ENCODE peak calls at places on chromosomes 13 and 19, in four cellular contexts. R, V, L and Q are unnamed samples.

GRCh38 chr13:78147905-78148304 is 229.3 kb upstream of the EDNRB start:
- DNase-seq in L (no peak), R (no peak), V (no peak), Q (no peak)

GRCh38 chr19:11007376-11007775 is 46.5 kb downstream of the SMARCA4 start:
- DNase-seq in V (no peak), R (no peak), L (no peak), Q (no peak)

GRCh38 chr19:46221981-46222610 is 7.4 kb upstream of the IGFL1 start:
- DNase-seq in R (peak; percentile 66), V (no peak), L (peak; percentile 84), Q (no peak)

GRCh38 chr19:31261651-31262331 is 87.4 kb downstream of the TSHZ3 start:
- DNase-seq in R (no peak), V (no peak), L (no peak), Q (no peak)

GRCh38 chr13:78121459-78122348 is 203.1 kb upstream of the EDNRB start:
- DNase-seq in R (peak; percentile 58), V (no peak), L (no peak), Q (peak; percentile 18)

GRCh38 chr19:34067861-34068271 is 104.4 kb upstream of the LSM14A start:
- DNase-seq in L (no peak), V (no peak), R (no peak), Q (no peak)

GRCh38 chr13:101649490-101650126 is 197.1 kb downstream of the ITGBL1 start:
- DNase-seq in V (no peak), L (no peak), R (no peak), Q (no peak)

GRCh38 chr13:40668335-40668734 is 1.9 kb upstream of the FOXO1 start:
- DNase-seq in L (peak; percentile 54), R (peak; percentile 47), V (peak; percentile 20), Q (peak; percentile 55)